ENCODE peak calls at places on chromosomes 12 and 14, in seven cellular contexts. One of them, this sample, is unnamed.

GRCh38 chr12:94379479-94380113 is 80.1 kb downstream of the CEP83 start:
- DNase-seq in GM13977: no peak
- DNase-seq in GM12865: peak
- DNase-seq in testis: no peak
- DNase-seq in foreskin fibroblast: no peak
- DNase-seq in upper lobe of left lung: no peak
- DNase-seq in WTC11: no peak
- DNase-seq in this sample: peak

GRCh38 chr14:64834965-64835364 is 44.7 kb downstream of the SPTB start:
- DNase-seq in upper lobe of left lung: no peak
- DNase-seq in foreskin fibroblast: no peak
- DNase-seq in WTC11: no peak
- DNase-seq in GM13977: no peak
- DNase-seq in GM12865: no peak
- DNase-seq in testis: no peak
- DNase-seq in this sample: no peak

GRCh38 chr14:70655110-70655826 is 13.6 kb downstream of the TTC9 start:
- DNase-seq in foreskin fibroblast: no peak
- DNase-seq in GM12865: peak
- DNase-seq in WTC11: peak
- DNase-seq in testis: no peak
- DNase-seq in GM13977: peak
- DNase-seq in upper lobe of left lung: peak
- DNase-seq in this sample: peak

GRCh38 chr12:59452259-59452658 is 143.6 kb upstream of the SLC16A7 start:
- DNase-seq in GM12865: no peak
- DNase-seq in WTC11: no peak
- DNase-seq in upper lobe of left lung: no peak
- DNase-seq in foreskin fibroblast: peak
- DNase-seq in testis: no peak
- DNase-seq in GM13977: no peak
- DNase-seq in this sample: no peak

GRCh38 chr14:99853206-99853605 is 60.0 kb downstream of the EML1 start:
- DNase-seq in GM12865: no peak
- DNase-seq in upper lobe of left lung: no peak
- DNase-seq in GM13977: no peak
- DNase-seq in testis: no peak
- DNase-seq in foreskin fibroblast: peak
- DNase-seq in WTC11: no peak
- DNase-seq in this sample: no peak

GRCh38 chr14:97602438-97603117 is 805.4 kb downstream of the VRK1 start:
- DNase-seq in GM13977: no peak
- DNase-seq in GM12865: peak
- DNase-seq in foreskin fibroblast: no peak
- DNase-seq in testis: no peak
- DNase-seq in WTC11: no peak
- DNase-seq in upper lobe of left lung: peak
- DNase-seq in this sample: no peak

GRCh38 chr14:67734675-67735074 is 33.0 kb downstream of the RDH12 start:
- DNase-seq in GM13977: no peak
- DNase-seq in GM12865: no peak
- DNase-seq in WTC11: no peak
- DNase-seq in foreskin fibroblast: peak
- DNase-seq in upper lobe of left lung: no peak
- DNase-seq in testis: no peak
- DNase-seq in this sample: no peak

GRCh38 chr14:72809063-72809462 is 84.8 kb downstream of the DPF3 start:
- DNase-seq in foreskin fibroblast: no peak
- DNase-seq in WTC11: no peak
- DNase-seq in GM12865: no peak
- DNase-seq in upper lobe of left lung: no peak
- DNase-seq in GM13977: no peak
- DNase-seq in testis: no peak
- DNase-seq in this sample: no peak

GRCh38 chr14:53016491-53016890 is 65.6 kb upstream of the FERMT2 start:
- DNase-seq in testis: no peak
- DNase-seq in upper lobe of left lung: no peak
- DNase-seq in GM12865: no peak
- DNase-seq in WTC11: no peak
- DNase-seq in foreskin fibroblast: peak
- DNase-seq in GM13977: no peak
- DNase-seq in this sample: no peak

GRCh38 chr12:93167841-93168492 is 209.8 kb upstream of the NUDT4 start:
- DNase-seq in testis: peak
- DNase-seq in upper lobe of left lung: peak
- DNase-seq in WTC11: peak
- DNase-seq in GM12865: peak
- DNase-seq in GM13977: peak
- DNase-seq in foreskin fibroblast: no peak
- DNase-seq in this sample: peak

GRCh38 chr14:94041551-94042346 is 15.6 kb downstream of the OTUB2 start:
- DNase-seq in testis: peak
- DNase-seq in foreskin fibroblast: peak
- DNase-seq in GM13977: no peak
- DNase-seq in WTC11: no peak
- DNase-seq in GM12865: no peak
- DNase-seq in upper lobe of left lung: peak
- DNase-seq in this sample: no peak

GRCh38 chr12:44816446-44817017 is 59.6 kb downstream of the NELL2 start:
- DNase-seq in upper lobe of left lung: no peak
- DNase-seq in GM12865: no peak
- DNase-seq in GM13977: no peak
- DNase-seq in testis: no peak
- DNase-seq in WTC11: no peak
- DNase-seq in foreskin fibroblast: no peak
- DNase-seq in this sample: no peak

GRCh38 chr14:63896278-63896720 is 43.5 kb downstream of the SYNE2 start:
- DNase-seq in WTC11: no peak
- DNase-seq in testis: peak
- DNase-seq in upper lobe of left lung: peak
- DNase-seq in GM12865: no peak
- DNase-seq in foreskin fibroblast: peak
- DNase-seq in GM13977: no peak
- DNase-seq in this sample: no peak

GRCh38 chr14:89503458-89503996 is 86.5 kb upstream of the FOXN3 start:
- DNase-seq in GM13977: peak
- DNase-seq in GM12865: peak
- DNase-seq in upper lobe of left lung: no peak
- DNase-seq in WTC11: no peak
- DNase-seq in foreskin fibroblast: no peak
- DNase-seq in testis: no peak
- DNase-seq in this sample: peak

GRCh38 chr14:85711620-85712019 is 181.7 kb downstream of the FLRT2 start:
- DNase-seq in foreskin fibroblast: peak
- DNase-seq in testis: no peak
- DNase-seq in upper lobe of left lung: no peak
- DNase-seq in GM12865: no peak
- DNase-seq in GM13977: no peak
- DNase-seq in WTC11: no peak
- DNase-seq in this sample: no peak

GRCh38 chr12:96445743-96446655 is 43.4 kb upstream of the CFAP54 start:
- DNase-seq in GM13977: peak
- DNase-seq in GM12865: peak
- DNase-seq in upper lobe of left lung: no peak
- DNase-seq in testis: no peak
- DNase-seq in foreskin fibroblast: peak
- DNase-seq in WTC11: no peak
- DNase-seq in this sample: peak

GRCh38 chr12:15423629-15424028 is 101.3 kb downstream of the PTPRO start:
- DNase-seq in foreskin fibroblast: peak
- DNase-seq in WTC11: no peak
- DNase-seq in GM12865: no peak
- DNase-seq in GM13977: no peak
- DNase-seq in upper lobe of left lung: no peak
- DNase-seq in testis: no peak
- DNase-seq in this sample: no peak

DNA sequence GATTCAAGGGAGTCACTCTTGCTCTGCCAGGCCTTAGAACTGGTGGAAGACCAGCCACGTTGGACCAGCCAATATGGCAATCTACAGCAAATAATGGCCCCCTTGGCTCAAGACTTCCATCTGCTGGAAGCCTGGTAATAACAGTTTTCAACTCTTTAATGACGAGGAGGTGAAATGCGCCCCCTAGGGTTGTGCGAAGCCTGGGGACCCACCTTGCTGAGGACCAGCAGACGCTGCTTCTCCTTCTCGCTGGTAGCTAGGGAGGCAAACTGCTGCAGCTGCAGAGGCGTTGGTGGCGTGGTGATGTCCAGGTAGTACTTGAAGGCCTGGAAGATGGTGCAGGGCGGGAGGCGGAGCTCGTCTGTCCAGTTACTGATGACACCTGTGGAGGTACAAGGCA is 41.5 kb upstream of the FBXO21 start:
- DNase-seq in foreskin fibroblast: no peak
- DNase-seq in WTC11: peak
- DNase-seq in testis: no peak
- DNase-seq in GM13977: no peak
- DNase-seq in upper lobe of left lung: no peak
- DNase-seq in GM12865: peak
- DNase-seq in this sample: no peak
- TF ChIP-seq CTCF in foreskin fibroblast: no peak
- TF ChIP-seq CTCF in WTC11: no peak
- TF ChIP-seq CTCF in testis: no peak
- TF ChIP-seq CTCF in GM13977: no peak
- TF ChIP-seq CTCF in upper lobe of left lung: no peak
- TF ChIP-seq CTCF in GM12865: peak
- TF ChIP-seq CTCF in this sample: no peak

DNA sequence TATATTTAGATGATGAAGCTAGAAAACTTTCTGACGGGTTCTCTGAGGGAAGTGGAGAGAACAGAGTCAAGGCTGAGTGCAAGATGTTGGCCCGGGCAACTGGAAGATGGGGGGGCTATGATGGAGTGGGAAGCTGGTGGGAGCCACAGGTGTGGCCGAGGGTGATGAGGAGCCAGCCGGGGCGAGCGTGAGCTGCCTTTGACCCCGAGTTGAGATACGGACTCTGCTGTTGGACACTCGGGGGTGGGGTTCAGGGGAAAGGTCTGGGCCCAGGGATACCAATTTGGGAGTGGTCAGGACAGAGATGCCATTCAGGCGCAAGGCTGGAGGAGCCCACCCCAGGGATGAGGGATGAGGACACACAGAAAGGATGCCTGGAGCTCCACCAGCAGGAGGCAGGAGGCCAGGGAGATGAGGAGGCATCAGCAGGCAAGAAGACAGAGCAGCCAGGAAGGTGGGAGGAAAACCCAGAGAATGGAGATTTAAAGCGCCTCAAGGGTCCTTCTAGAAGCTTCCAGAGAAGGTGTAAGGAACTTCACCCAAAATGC is 9.0 kb downstream of the SCARB1 start:
- DNase-seq in upper lobe of left lung: no peak
- DNase-seq in WTC11: no peak
- DNase-seq in GM13977: no peak
- DNase-seq in foreskin fibroblast: no peak
- DNase-seq in testis: no peak
- DNase-seq in GM12865: no peak
- DNase-seq in this sample: no peak
- TF ChIP-seq CTCF in upper lobe of left lung: no peak
- TF ChIP-seq CTCF in WTC11: no peak
- TF ChIP-seq CTCF in GM13977: no peak
- TF ChIP-seq CTCF in foreskin fibroblast: no peak
- TF ChIP-seq CTCF in testis: no peak
- TF ChIP-seq CTCF in GM12865: no peak
- TF ChIP-seq CTCF in this sample: no peak

GRCh38 chr12:131242741-131243496 is 289.2 kb downstream of the ADGRD1 start:
- DNase-seq in foreskin fibroblast: no peak
- DNase-seq in GM13977: no peak
- DNase-seq in WTC11: peak
- DNase-seq in upper lobe of left lung: no peak
- DNase-seq in testis: peak
- DNase-seq in GM12865: peak
- DNase-seq in this sample: no peak
- TF ChIP-seq CTCF in foreskin fibroblast: no peak
- TF ChIP-seq CTCF in GM13977: no peak
- TF ChIP-seq CTCF in WTC11: no peak
- TF ChIP-seq CTCF in upper lobe of left lung: no peak
- TF ChIP-seq CTCF in testis: no peak
- TF ChIP-seq CTCF in GM12865: no peak
- TF ChIP-seq CTCF in this sample: no peak

GRCh38 chr14:37340353-37340752 is 142.6 kb downstream of the MIPOL1 start:
- DNase-seq in WTC11: no peak
- DNase-seq in testis: no peak
- DNase-seq in upper lobe of left lung: no peak
- DNase-seq in GM12865: no peak
- DNase-seq in GM13977: no peak
- DNase-seq in foreskin fibroblast: no peak
- DNase-seq in this sample: no peak
- TF ChIP-seq CTCF in WTC11: no peak
- TF ChIP-seq CTCF in testis: no peak
- TF ChIP-seq CTCF in upper lobe of left lung: no peak
- TF ChIP-seq CTCF in GM12865: no peak
- TF ChIP-seq CTCF in GM13977: no peak
- TF ChIP-seq CTCF in foreskin fibroblast: no peak
- TF ChIP-seq CTCF in this sample: no peak

GRCh38 chr14:65933400-65934068 is 521.0 kb downstream of the FUT8 start:
- DNase-seq in WTC11: no peak
- DNase-seq in GM12865: no peak
- DNase-seq in GM13977: no peak
- DNase-seq in foreskin fibroblast: no peak
- DNase-seq in testis: peak
- DNase-seq in upper lobe of left lung: no peak
- DNase-seq in this sample: no peak

GRCh38 chr14:65926935-65927700 is 514.6 kb downstream of the FUT8 start:
- DNase-seq in GM12865: no peak
- DNase-seq in foreskin fibroblast: no peak
- DNase-seq in WTC11: no peak
- DNase-seq in upper lobe of left lung: no peak
- DNase-seq in testis: no peak
- DNase-seq in GM13977: no peak
- DNase-seq in this sample: no peak

GRCh38 chr14:65926504-65926903 is 514.0 kb downstream of the FUT8 start:
- DNase-seq in GM12865: no peak
- DNase-seq in WTC11: peak
- DNase-seq in upper lobe of left lung: no peak
- DNase-seq in foreskin fibroblast: no peak
- DNase-seq in GM13977: no peak
- DNase-seq in testis: no peak
- DNase-seq in this sample: no peak

GRCh38 chr14:65928995-65929394 is 516.5 kb downstream of the FUT8 start:
- DNase-seq in foreskin fibroblast: no peak
- DNase-seq in GM13977: no peak
- DNase-seq in upper lobe of left lung: no peak
- DNase-seq in WTC11: no peak
- DNase-seq in GM12865: no peak
- DNase-seq in testis: no peak
- DNase-seq in this sample: no peak

DNA sequence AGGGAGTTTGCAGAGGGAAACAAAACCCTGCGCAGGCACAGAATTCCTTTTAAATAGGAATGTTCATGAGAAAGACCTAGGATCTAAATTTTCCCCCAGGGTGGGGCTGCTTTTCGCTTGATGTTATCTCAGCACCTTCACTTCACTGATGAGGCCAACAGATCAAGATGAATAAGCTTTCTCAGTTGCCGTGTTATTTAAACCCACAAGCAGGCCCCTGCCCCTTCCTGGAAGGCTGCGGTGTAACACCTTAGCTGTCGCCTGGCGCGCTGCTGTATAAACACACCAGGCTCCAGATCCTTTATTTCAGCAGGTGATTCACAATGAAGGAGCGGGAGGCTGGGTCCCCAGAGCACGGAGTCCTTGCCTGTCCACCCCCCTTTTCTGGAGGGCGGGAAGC is 515.3 kb downstream of the FUT8 start:
- DNase-seq in foreskin fibroblast: no peak
- DNase-seq in GM13977: no peak
- DNase-seq in testis: no peak
- DNase-seq in WTC11: peak
- DNase-seq in GM12865: no peak
- DNase-seq in upper lobe of left lung: peak
- DNase-seq in this sample: no peak
- TF ChIP-seq CTCF in foreskin fibroblast: no peak
- TF ChIP-seq CTCF in GM13977: no peak
- TF ChIP-seq CTCF in testis: no peak
- TF ChIP-seq CTCF in WTC11: no peak
- TF ChIP-seq CTCF in GM12865: no peak
- TF ChIP-seq CTCF in upper lobe of left lung: no peak
- TF ChIP-seq CTCF in this sample: no peak

This sample was measured in GM20000.